ENCODE peak calls at places on chromosome 5, in four cellular contexts. R, H, K and S are unnamed samples.

GRCh38 chr5:36739751-36740221 is 133.4 kb downstream of the SLC1A3 start:
- DNase-seq in R (peak), H (peak), K (peak), S (peak)

GRCh38 chr5:159178978-159179377 is 30.4 kb downstream of the RNF145 start:
- DNase-seq in R (peak), H (no peak), K (no peak), S (no peak)

GRCh38 chr5:149894237-149894636 is 50.4 kb downstream of the PDE6A start:
- DNase-seq in R (no peak), H (no peak), K (no peak), S (no peak)

GRCh38 chr5:26553079-26553478 is 485.3 kb downstream of the CDH9 start:
- DNase-seq in R (no peak), H (peak), K (no peak), S (no peak)

GRCh38 chr5:178120661-178121357 is 7.5 kb downstream of the N4BP3 start:
- DNase-seq in R (peak), H (peak), K (peak), S (peak)

GRCh38 chr5:160311491-160312138 is 749 bp downstream of the CCNJL start:
- DNase-seq in R (peak), H (no peak), K (no peak), S (no peak)

GRCh38 chr5:127275641-127276193 is 14.9 kb upstream of the MEGF10 start:
- DNase-seq in R (no peak), H (no peak), K (no peak), S (no peak)

GRCh38 chr5:145752947-145753346 is 82.2 kb downstream of the PRELID2 start:
- DNase-seq in R (no peak), H (peak), K (no peak), S (no peak)

GRCh38 chr5:145483211-145483610 is 351.9 kb downstream of the PRELID2 start:
- DNase-seq in R (no peak), H (no peak), K (no peak), S (peak)

GRCh38 chr5:103582364-103582763 is 19.8 kb upstream of the NUDT12 start:
- DNase-seq in R (peak), H (peak), K (peak), S (no peak)

GRCh38 chr5:41748631-41749030 is 121.6 kb downstream of the OXCT1 start:
- DNase-seq in R (no peak), H (no peak), K (no peak), S (no peak)

GRCh38 chr5:10331341-10331796 is 22.1 kb upstream of the MARCHF6 start:
- DNase-seq in R (no peak), H (no peak), K (peak), S (peak)

GRCh38 chr5:159139787-159140186 is 40.1 kb upstream of the EBF1 start:
- DNase-seq in R (no peak), H (no peak), K (no peak), S (no peak)

GRCh38 chr5:93044860-93045666 is 536.0 kb downstream of the NR2F1-AS1 start:
- DNase-seq in R (no peak), H (no peak), K (no peak), S (no peak)

GRCh38 chr5:154408806-154409205 is 37.0 kb upstream of the SAP30L start:
- DNase-seq in R (no peak), H (no peak), K (no peak), S (peak)

GRCh38 chr5:160467555-160468418 is 46.1 kb downstream of the PTTG1 start:
- DNase-seq in R (peak), H (peak), K (peak), S (peak)

GRCh38 chr5:156631005-156631404 is 219.1 kb upstream of the PPP1R2B start:
- DNase-seq in R (no peak), H (no peak), K (no peak), S (no peak)

GRCh38 chr5:180070726-180071417 is 687 bp downstream of the RNF130 start:
- DNase-seq in R (peak), H (peak), K (no peak), S (peak)

GRCh38 chr5:159359408-159359807 is 29.1 kb upstream of the IL12B start:
- DNase-seq in R (no peak), H (no peak), K (no peak), S (no peak)

GRCh38 chr5:132467292-132467984 is 23.1 kb downstream of the IRF1 start:
- DNase-seq in R (no peak), H (no peak), K (peak), S (no peak)

GRCh38 chr5:151174612-151175101 is 17.1 kb upstream of the ANXA6 start:
- DNase-seq in R (no peak), H (peak), K (no peak), S (peak)

GRCh38 chr5:40386293-40386692 is 293.4 kb upstream of the PTGER4 start:
- DNase-seq in R (no peak), H (no peak), K (no peak), S (peak)

GRCh38 chr5:1791176-1791575 is 8.5 kb downstream of the MRPL36 start:
- DNase-seq in R (no peak), H (no peak), K (no peak), S (no peak)

GRCh38 chr5:103943243-103943642 is 380.7 kb upstream of the NUDT12 start:
- DNase-seq in R (no peak), H (no peak), K (no peak), S (no peak)

GRCh38 chr5:89425062-89425461 is 542.1 kb upstream of the MEF2C start:
- DNase-seq in R (no peak), H (no peak), K (no peak), S (no peak)

GRCh38 chr5:39376293-39376714 is 12.0 kb upstream of the C9 start:
- DNase-seq in R (peak), H (peak), K (peak), S (peak)

GRCh38 chr5:1836176-1836890 is 35.1 kb downstream of the NDUFS6 start:
- DNase-seq in R (no peak), H (no peak), K (peak), S (no peak)

GRCh38 chr5:122713026-122713425 is 61.9 kb upstream of the SNX2 start:
- DNase-seq in R (no peak), H (no peak), K (no peak), S (no peak)

GRCh38 chr5:1103093-1103492 is 8.8 kb downstream of the SLC12A7 start:
- DNase-seq in R (no peak), H (no peak), K (no peak), S (peak)

GRCh38 chr5:143645356-143645755 is 166.6 kb upstream of the HMHB1 start:
- DNase-seq in R (no peak), H (no peak), K (no peak), S (no peak)

GRCh38 chr5:6592611-6593010 is 40.2 kb downstream of the NSUN2 start:
- DNase-seq in R (no peak), H (no peak), K (no peak), S (no peak)

GRCh38 chr5:132800545-132800944 is 12.6 kb upstream of the SOWAHA start:
- DNase-seq in R (no peak), H (no peak), K (no peak), S (peak)

GRCh38 chr5:40984884-40985283 is 75.6 kb downstream of the C7 start:
- DNase-seq in R (no peak), H (no peak), K (no peak), S (no peak)

GRCh38 chr5:143752165-143752564 is 59.8 kb upstream of the HMHB1 start:
- DNase-seq in R (no peak), H (no peak), K (no peak), S (no peak)